ENCODE peak calls at places on chromosomes 5 and 9, in eight cellular contexts. One of them, this sample, is unnamed.

GRCh38 chr9:33229359-33230120 is 10.4 kb upstream of the SPINK4 start:
- ATAC-seq in esophagus mucosa: peak
- ATAC-seq in right cardiac atrium: no peak
- ATAC-seq in Right ventricle myocardium inferior: no peak
- ATAC-seq in Right ventricle myocardium superior: peak
- ATAC-seq in GM12878: no peak
- ATAC-seq in sciatic nerve: no peak
- ATAC-seq in Panc1: peak
- ATAC-seq in this sample: no peak

GRCh38 chr5:80093796-80094195 is 58.6 kb downstream of the THBS4 start:
- ATAC-seq in right cardiac atrium: no peak
- ATAC-seq in Right ventricle myocardium inferior: no peak
- ATAC-seq in GM12878: no peak
- ATAC-seq in Panc1: no peak
- ATAC-seq in sciatic nerve: no peak
- ATAC-seq in Right ventricle myocardium superior: no peak
- ATAC-seq in esophagus mucosa: no peak
- ATAC-seq in this sample: no peak

GRCh38 chr9:28365736-28366135 is 792.5 kb upstream of the C9orf72 start:
- ATAC-seq in Right ventricle myocardium superior: no peak
- ATAC-seq in esophagus mucosa: no peak
- ATAC-seq in right cardiac atrium: no peak
- ATAC-seq in GM12878: no peak
- ATAC-seq in sciatic nerve: no peak
- ATAC-seq in Right ventricle myocardium inferior: no peak
- ATAC-seq in Panc1: no peak
- ATAC-seq in this sample: no peak

GRCh38 chr9:81408951-81409350 is 280.4 kb downstream of the TLE1 start:
- ATAC-seq in sciatic nerve: no peak
- ATAC-seq in Right ventricle myocardium inferior: no peak
- ATAC-seq in Right ventricle myocardium superior: no peak
- ATAC-seq in esophagus mucosa: no peak
- ATAC-seq in Panc1: no peak
- ATAC-seq in right cardiac atrium: no peak
- ATAC-seq in GM12878: no peak
- ATAC-seq in this sample: no peak

GRCh38 chr5:179795049-179795862 is 1.5 kb downstream of the LTC4S start:
- ATAC-seq in Right ventricle myocardium inferior: no peak
- ATAC-seq in sciatic nerve: no peak
- ATAC-seq in Panc1: peak
- ATAC-seq in Right ventricle myocardium superior: peak
- ATAC-seq in esophagus mucosa: peak
- ATAC-seq in GM12878: peak
- ATAC-seq in right cardiac atrium: no peak
- ATAC-seq in this sample: no peak

GRCh38 chr9:126982215-126983002 is 67.8 kb downstream of the RALGPS1 start:
- ATAC-seq in sciatic nerve: no peak
- ATAC-seq in Right ventricle myocardium inferior: no peak
- ATAC-seq in Panc1: no peak
- ATAC-seq in right cardiac atrium: no peak
- ATAC-seq in Right ventricle myocardium superior: no peak
- ATAC-seq in esophagus mucosa: no peak
- ATAC-seq in GM12878: no peak
- ATAC-seq in this sample: no peak

GRCh38 chr5:112895682-112896081 is 26.3 kb downstream of the REEP5 start:
- ATAC-seq in sciatic nerve: no peak
- ATAC-seq in esophagus mucosa: no peak
- ATAC-seq in Panc1: no peak
- ATAC-seq in Right ventricle myocardium superior: peak
- ATAC-seq in GM12878: no peak
- ATAC-seq in Right ventricle myocardium inferior: peak
- ATAC-seq in right cardiac atrium: peak
- ATAC-seq in this sample: no peak

GRCh38 chr5:16120579-16120978 is 59.0 kb downstream of the MARCHF11 start:
- ATAC-seq in GM12878: no peak
- ATAC-seq in Panc1: no peak
- ATAC-seq in right cardiac atrium: peak
- ATAC-seq in Right ventricle myocardium inferior: peak
- ATAC-seq in esophagus mucosa: no peak
- ATAC-seq in sciatic nerve: no peak
- ATAC-seq in Right ventricle myocardium superior: peak
- ATAC-seq in this sample: no peak

GRCh38 chr9:99112750-99113417 is 8.0 kb downstream of the TGFBR1 start:
- ATAC-seq in right cardiac atrium: no peak
- ATAC-seq in GM12878: peak
- ATAC-seq in Right ventricle myocardium superior: no peak
- ATAC-seq in sciatic nerve: no peak
- ATAC-seq in Panc1: no peak
- ATAC-seq in Right ventricle myocardium inferior: no peak
- ATAC-seq in esophagus mucosa: no peak
- ATAC-seq in this sample: no peak

GRCh38 chr9:136052433-136052880 is 42.6 kb downstream of the NACC2 start:
- ATAC-seq in sciatic nerve: peak
- ATAC-seq in Right ventricle myocardium inferior: peak
- ATAC-seq in Panc1: peak
- ATAC-seq in GM12878: no peak
- ATAC-seq in Right ventricle myocardium superior: peak
- ATAC-seq in right cardiac atrium: peak
- ATAC-seq in esophagus mucosa: no peak
- ATAC-seq in this sample: peak

GRCh38 chr5:56851258-56851941 is 36.1 kb downstream of the MAP3K1 start:
- ATAC-seq in right cardiac atrium: peak
- ATAC-seq in sciatic nerve: peak
- ATAC-seq in GM12878: peak
- ATAC-seq in Panc1: peak
- ATAC-seq in Right ventricle myocardium superior: peak
- ATAC-seq in esophagus mucosa: no peak
- ATAC-seq in Right ventricle myocardium inferior: peak
- ATAC-seq in this sample: no peak

GRCh38 chr5:71887680-71888079 is 168.6 kb downstream of the CARTPT start:
- ATAC-seq in Right ventricle myocardium inferior: no peak
- ATAC-seq in GM12878: peak
- ATAC-seq in sciatic nerve: peak
- ATAC-seq in Panc1: peak
- ATAC-seq in right cardiac atrium: peak
- ATAC-seq in Right ventricle myocardium superior: no peak
- ATAC-seq in esophagus mucosa: peak
- ATAC-seq in this sample: peak

GRCh38 chr5:68545636-68546325 is 330.2 kb downstream of the PIK3R1 start:
- ATAC-seq in Panc1: no peak
- ATAC-seq in Right ventricle myocardium superior: no peak
- ATAC-seq in sciatic nerve: no peak
- ATAC-seq in GM12878: no peak
- ATAC-seq in right cardiac atrium: no peak
- ATAC-seq in Right ventricle myocardium inferior: no peak
- ATAC-seq in esophagus mucosa: no peak
- ATAC-seq in this sample: no peak

GRCh38 chr5:141330299-141331080 is at the start of gene PCDHGA1:
- ATAC-seq in esophagus mucosa: no peak
- ATAC-seq in Right ventricle myocardium superior: peak
- ATAC-seq in Right ventricle myocardium inferior: peak
- ATAC-seq in Panc1: peak
- ATAC-seq in GM12878: peak
- ATAC-seq in right cardiac atrium: no peak
- ATAC-seq in sciatic nerve: no peak
- ATAC-seq in this sample: no peak

GRCh38 chr5:92332039-92332438 is 948.9 kb upstream of the ARRDC3 start:
- ATAC-seq in right cardiac atrium: no peak
- ATAC-seq in Right ventricle myocardium inferior: no peak
- ATAC-seq in sciatic nerve: no peak
- ATAC-seq in Panc1: no peak
- ATAC-seq in esophagus mucosa: no peak
- ATAC-seq in Right ventricle myocardium superior: no peak
- ATAC-seq in GM12878: peak
- ATAC-seq in this sample: no peak

GRCh38 chr5:126811515-126812198 is 34.7 kb downstream of the LMNB1 start:
- ATAC-seq in esophagus mucosa: peak
- ATAC-seq in Right ventricle myocardium inferior: peak
- ATAC-seq in Right ventricle myocardium superior: peak
- ATAC-seq in Panc1: no peak
- ATAC-seq in sciatic nerve: no peak
- ATAC-seq in GM12878: peak
- ATAC-seq in right cardiac atrium: peak
- ATAC-seq in this sample: no peak

GRCh38 chr5:88761269-88761880 is 121.6 kb downstream of the MEF2C start:
- ATAC-seq in esophagus mucosa: no peak
- ATAC-seq in sciatic nerve: no peak
- ATAC-seq in Right ventricle myocardium inferior: no peak
- ATAC-seq in right cardiac atrium: no peak
- ATAC-seq in Right ventricle myocardium superior: peak
- ATAC-seq in GM12878: peak
- ATAC-seq in Panc1: no peak
- ATAC-seq in this sample: peak

GRCh38 chr9:108300296-108301287 is 555.2 kb downstream of the ACTL7B start:
- ATAC-seq in right cardiac atrium: peak
- ATAC-seq in esophagus mucosa: peak
- ATAC-seq in Right ventricle myocardium inferior: no peak
- ATAC-seq in GM12878: no peak
- ATAC-seq in Panc1: no peak
- ATAC-seq in Right ventricle myocardium superior: peak
- ATAC-seq in sciatic nerve: no peak
- ATAC-seq in this sample: no peak

GRCh38 chr5:59760798-59761348 is 132.7 kb downstream of the PDE4D start:
- ATAC-seq in esophagus mucosa: peak
- ATAC-seq in GM12878: peak
- ATAC-seq in Right ventricle myocardium inferior: no peak
- ATAC-seq in sciatic nerve: no peak
- ATAC-seq in Right ventricle myocardium superior: no peak
- ATAC-seq in right cardiac atrium: no peak
- ATAC-seq in Panc1: no peak
- ATAC-seq in this sample: no peak

GRCh38 chr9:137318976-137319375 is 16.9 kb upstream of the NRARP start:
- ATAC-seq in Right ventricle myocardium superior: peak
- ATAC-seq in right cardiac atrium: peak
- ATAC-seq in sciatic nerve: peak
- ATAC-seq in Panc1: peak
- ATAC-seq in esophagus mucosa: peak
- ATAC-seq in GM12878: no peak
- ATAC-seq in Right ventricle myocardium inferior: peak
- ATAC-seq in this sample: peak

GRCh38 chr5:98454904-98455303 is 318.6 kb upstream of the RGMB start:
- ATAC-seq in GM12878: no peak
- ATAC-seq in sciatic nerve: peak
- ATAC-seq in esophagus mucosa: peak
- ATAC-seq in Right ventricle myocardium superior: peak
- ATAC-seq in Right ventricle myocardium inferior: peak
- ATAC-seq in Panc1: peak
- ATAC-seq in right cardiac atrium: no peak
- ATAC-seq in this sample: peak

GRCh38 chr5:91183743-91184142 is 199.4 kb downstream of the ARRDC3 start:
- ATAC-seq in right cardiac atrium: no peak
- ATAC-seq in Right ventricle myocardium superior: no peak
- ATAC-seq in esophagus mucosa: peak
- ATAC-seq in Panc1: no peak
- ATAC-seq in Right ventricle myocardium inferior: no peak
- ATAC-seq in sciatic nerve: no peak
- ATAC-seq in GM12878: no peak
- ATAC-seq in this sample: no peak

GRCh38 chr5:120413706-120414105 is 50.4 kb upstream of the PRR16 start:
- ATAC-seq in sciatic nerve: no peak
- ATAC-seq in Right ventricle myocardium superior: no peak
- ATAC-seq in GM12878: no peak
- ATAC-seq in Right ventricle myocardium inferior: no peak
- ATAC-seq in Panc1: no peak
- ATAC-seq in esophagus mucosa: no peak
- ATAC-seq in right cardiac atrium: no peak
- ATAC-seq in this sample: no peak

GRCh38 chr5:172910828-172911627 is 48.2 kb upstream of the RPL26L1 start:
- ATAC-seq in right cardiac atrium: peak
- ATAC-seq in Panc1: peak
- ATAC-seq in esophagus mucosa: peak
- ATAC-seq in Right ventricle myocardium inferior: peak
- ATAC-seq in Right ventricle myocardium superior: peak
- ATAC-seq in sciatic nerve: peak
- ATAC-seq in GM12878: peak
- ATAC-seq in this sample: peak

GRCh38 chr5:135133698-135134515 is 99.9 kb upstream of the PITX1 start:
- ATAC-seq in esophagus mucosa: peak
- ATAC-seq in GM12878: no peak
- ATAC-seq in Panc1: no peak
- ATAC-seq in Right ventricle myocardium superior: peak
- ATAC-seq in Right ventricle myocardium inferior: no peak
- ATAC-seq in sciatic nerve: no peak
- ATAC-seq in right cardiac atrium: no peak
- ATAC-seq in this sample: no peak

GRCh38 chr5:39640552-39640951 is 215.8 kb upstream of the DAB2 start:
- ATAC-seq in GM12878: peak
- ATAC-seq in sciatic nerve: no peak
- ATAC-seq in esophagus mucosa: no peak
- ATAC-seq in right cardiac atrium: no peak
- ATAC-seq in Panc1: no peak
- ATAC-seq in Right ventricle myocardium inferior: no peak
- ATAC-seq in Right ventricle myocardium superior: no peak
- ATAC-seq in this sample: no peak

GRCh38 chr5:147336871-147337270 is 102.0 kb downstream of the STK32A start:
- ATAC-seq in sciatic nerve: no peak
- ATAC-seq in right cardiac atrium: no peak
- ATAC-seq in GM12878: no peak
- ATAC-seq in Right ventricle myocardium inferior: no peak
- ATAC-seq in Panc1: no peak
- ATAC-seq in esophagus mucosa: no peak
- ATAC-seq in Right ventricle myocardium superior: no peak
- ATAC-seq in this sample: no peak

GRCh38 chr9:93614830-93615468 is 38.6 kb downstream of the PHF2 start:
- ATAC-seq in esophagus mucosa: no peak
- ATAC-seq in Right ventricle myocardium superior: no peak
- ATAC-seq in Right ventricle myocardium inferior: no peak
- ATAC-seq in Panc1: no peak
- ATAC-seq in GM12878: no peak
- ATAC-seq in sciatic nerve: no peak
- ATAC-seq in right cardiac atrium: no peak
- ATAC-seq in this sample: no peak

GRCh38 chr9:5756633-5757032 is 76.3 kb downstream of the ERMP1 start:
- ATAC-seq in right cardiac atrium: no peak
- ATAC-seq in sciatic nerve: no peak
- ATAC-seq in esophagus mucosa: no peak
- ATAC-seq in Right ventricle myocardium superior: no peak
- ATAC-seq in GM12878: no peak
- ATAC-seq in Right ventricle myocardium inferior: no peak
- ATAC-seq in Panc1: no peak
- ATAC-seq in this sample: no peak

GRCh38 chr5:32523625-32524024 is 61.7 kb upstream of the SUB1 start:
- ATAC-seq in GM12878: peak
- ATAC-seq in esophagus mucosa: peak
- ATAC-seq in Panc1: peak
- ATAC-seq in sciatic nerve: no peak
- ATAC-seq in right cardiac atrium: no peak
- ATAC-seq in Right ventricle myocardium inferior: no peak
- ATAC-seq in Right ventricle myocardium superior: no peak
- ATAC-seq in this sample: no peak